ENCODE peak calls at places on chromosomes 1 and 21, in four cellular contexts. One of them, this sample, is unnamed.
A peak's percentile ranks its signal among the peaks of the same experiment; 100 is the strongest.

GRCh38 chr1:16921391-16922185 is at the start of gene CROCC:
- DNase-seq in colonic mucosa: no peak
- DNase-seq in WTC11: peak; percentile 91
- DNase-seq in BJ: no peak
- DNase-seq in this sample: peak; percentile 42

GRCh38 chr1:202811296-202812175 is 782 bp downstream of the PCAT6 start:
- DNase-seq in colonic mucosa: peak; percentile 58
- DNase-seq in WTC11: peak; percentile 40
- DNase-seq in BJ: no peak
- DNase-seq in this sample: peak; percentile 44

GRCh38 chr1:219506337-219506944 is 106.5 kb downstream of the ZC3H11B start:
- DNase-seq in WTC11: no peak
- DNase-seq in BJ: no peak
- DNase-seq in colonic mucosa: no peak
- DNase-seq in this sample: no peak

GRCh38 chr21:44923481-44924084 is 2.9 kb upstream of the ITGB2 start:
- DNase-seq in colonic mucosa: no peak
- DNase-seq in BJ: no peak
- DNase-seq in WTC11: no peak
- DNase-seq in this sample: no peak

GRCh38 chr1:151501474-151501873 is 9.7 kb upstream of the CGN start:
- DNase-seq in colonic mucosa: no peak
- DNase-seq in WTC11: no peak
- DNase-seq in BJ: no peak
- DNase-seq in this sample: no peak

GRCh38 chr1:16032388-16033100 is 10.7 kb downstream of the CLCNKA start:
- DNase-seq in BJ: no peak
- DNase-seq in WTC11: peak; percentile 98
- DNase-seq in colonic mucosa: peak; percentile 83
- DNase-seq in this sample: peak; percentile 73

GRCh38 chr21:32920474-32920873 is 105.3 kb upstream of the OLIG2 start:
- DNase-seq in WTC11: peak; percentile 26
- DNase-seq in colonic mucosa: no peak
- DNase-seq in BJ: no peak
- DNase-seq in this sample: no peak

GRCh38 chr1:168141986-168142385 is 5.3 kb upstream of the GPR161 start:
- DNase-seq in BJ: no peak
- DNase-seq in WTC11: no peak
- DNase-seq in colonic mucosa: no peak
- DNase-seq in this sample: no peak

GRCh38 chr1:30692948-30693301 is 30.5 kb downstream of the MATN1 start:
- DNase-seq in BJ: no peak
- DNase-seq in WTC11: no peak
- DNase-seq in colonic mucosa: no peak
- DNase-seq in this sample: no peak

GRCh38 chr21:34530264-34530663 is 18.3 kb upstream of the KCNE1 start:
- DNase-seq in colonic mucosa: no peak
- DNase-seq in WTC11: no peak
- DNase-seq in BJ: peak; percentile 59
- DNase-seq in this sample: no peak

GRCh38 chr1:172399369-172400072 is 21.0 kb upstream of the C1orf105 start:
- DNase-seq in colonic mucosa: peak; percentile 40
- DNase-seq in WTC11: no peak
- DNase-seq in BJ: peak; percentile 94
- DNase-seq in this sample: peak; percentile 75

GRCh38 chr1:165726169-165726568 is 27.8 kb upstream of the ALDH9A1 start:
- DNase-seq in colonic mucosa: no peak
- DNase-seq in BJ: no peak
- DNase-seq in WTC11: no peak
- DNase-seq in this sample: no peak

DNA sequence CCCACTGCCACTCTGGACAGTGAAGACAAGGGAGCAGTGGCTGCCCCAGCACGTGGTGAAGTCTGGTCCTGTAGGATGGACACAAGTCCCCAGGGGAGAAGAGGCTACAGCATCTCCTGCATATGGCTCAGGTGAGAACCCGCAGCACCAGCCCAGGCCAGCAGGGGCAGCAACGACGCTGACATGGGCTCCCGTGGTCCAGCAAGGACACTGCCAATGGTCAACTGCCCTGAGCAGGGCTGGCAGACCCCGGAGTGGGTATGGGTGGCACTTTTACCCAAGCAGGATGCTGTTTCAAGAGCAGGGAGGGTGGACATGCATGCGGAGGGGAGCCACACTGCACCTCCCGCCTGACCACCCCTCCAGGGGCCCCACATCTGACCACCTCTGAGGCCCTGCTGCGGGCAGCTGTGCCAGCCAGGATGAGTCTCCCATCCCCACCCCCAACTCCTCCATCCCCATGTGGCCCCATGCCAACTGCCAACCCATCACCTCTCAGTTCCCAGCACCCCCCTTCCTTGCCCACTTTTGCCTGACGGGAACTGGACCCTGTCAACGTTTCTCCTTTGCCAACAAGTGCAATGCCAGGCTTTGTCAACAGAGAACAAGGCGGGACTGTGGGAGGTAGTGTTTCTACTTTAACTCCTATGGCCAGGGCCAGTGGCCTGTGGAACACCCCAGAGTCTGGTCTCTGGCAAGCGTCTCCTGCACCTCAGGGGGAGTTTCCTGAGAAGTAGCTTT is 8.6 kb downstream of the MORN1 start:
- DNase-seq in BJ: no peak
- DNase-seq in WTC11: peak; percentile 78
- DNase-seq in colonic mucosa: peak; percentile 44
- DNase-seq in this sample: peak; percentile 48
- TF ChIP-seq CTCF in BJ: peak; percentile 72
- TF ChIP-seq CTCF in WTC11: peak; percentile 67
- TF ChIP-seq CTCF in colonic mucosa: peak; percentile 32
- TF ChIP-seq CTCF in this sample: peak; percentile 67

GRCh38 chr1:156815307-156815826 is 1.3 kb downstream of the SH2D2A start:
- DNase-seq in WTC11: no peak
- DNase-seq in BJ: peak; percentile 66
- DNase-seq in colonic mucosa: no peak
- DNase-seq in this sample: peak; percentile 60
- TF ChIP-seq CTCF in WTC11: no peak
- TF ChIP-seq CTCF in BJ: peak; percentile 19
- TF ChIP-seq CTCF in colonic mucosa: no peak
- TF ChIP-seq CTCF in this sample: no peak

DNA sequence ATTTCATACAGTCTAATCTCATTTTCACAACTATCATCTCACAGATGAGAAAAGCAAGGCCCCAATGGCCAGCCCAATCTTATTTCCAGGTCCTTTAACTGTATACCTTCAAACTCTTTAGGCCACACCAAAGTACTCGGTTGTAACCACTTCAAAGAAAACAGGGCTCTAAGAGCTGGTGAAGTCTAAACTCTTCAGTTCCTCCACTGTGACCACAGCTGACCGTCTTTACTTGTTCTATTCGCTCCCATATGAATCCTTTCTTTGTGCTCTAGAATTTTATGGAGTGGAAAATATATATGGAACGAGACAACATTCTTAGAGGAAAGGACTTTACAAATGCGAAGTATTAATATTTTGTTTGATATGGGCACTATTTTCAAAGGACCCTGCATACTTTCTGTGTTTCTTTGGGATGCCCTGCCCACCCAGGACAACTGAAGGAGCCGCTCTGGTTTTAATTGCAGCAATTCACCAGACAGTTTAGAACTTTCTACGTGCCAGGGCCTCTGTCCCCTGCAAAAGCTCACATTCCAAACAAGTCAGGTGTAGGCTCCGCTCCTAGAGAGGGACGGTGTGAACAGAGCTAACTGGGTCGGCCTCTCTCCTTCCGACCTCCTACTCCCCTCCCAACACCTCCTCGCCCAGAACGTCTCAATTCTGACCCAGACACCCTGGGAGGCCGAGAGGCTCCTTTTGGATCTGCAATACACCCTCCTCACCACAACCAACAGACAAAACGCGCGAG is 15.7 kb downstream of the IER5 start:
- DNase-seq in colonic mucosa: peak; percentile 49
- DNase-seq in WTC11: no peak
- DNase-seq in BJ: no peak
- DNase-seq in this sample: peak; percentile 30
- TF ChIP-seq CTCF in colonic mucosa: no peak
- TF ChIP-seq CTCF in WTC11: no peak
- TF ChIP-seq CTCF in BJ: no peak
- TF ChIP-seq CTCF in this sample: no peak

GRCh38 chr21:21722736-21723135 is 724.5 kb downstream of the NCAM2 start:
- DNase-seq in WTC11: no peak
- DNase-seq in colonic mucosa: no peak
- DNase-seq in BJ: no peak
- DNase-seq in this sample: no peak
- TF ChIP-seq CTCF in WTC11: no peak
- TF ChIP-seq CTCF in colonic mucosa: no peak
- TF ChIP-seq CTCF in BJ: no peak
- TF ChIP-seq CTCF in this sample: no peak

This sample was measured in epithelial cell of esophagus.